ENCODE peak calls at places on chromosomes 13 and 19, in five cellular contexts. S, O, H, D and R are unnamed samples.

GRCh38 chr13:98332222-98332621 is 155.2 kb upstream of the RNF113B start:
- DNase-seq in O (no peak), D (no peak), H (no peak), S (no peak), R (no peak)

GRCh38 chr19:7677664-7678311 is 898 bp downstream of the MCEMP1 start:
- DNase-seq in O (no peak), D (no peak), H (no peak), S (no peak), R (no peak)

GRCh38 chr13:87123987-87124784 is 547.0 kb upstream of the SLITRK5 start:
- DNase-seq in O (peak), S (peak), D (peak), H (no peak), R (peak)

GRCh38 chr13:49995535-49996165 is 1.2 kb upstream of the TRIM13 start:
- DNase-seq in O (no peak), S (no peak), D (peak), H (no peak), R (no peak)

GRCh38 chr13:24232474-24232873 is 72.0 kb downstream of the SPATA13 start:
- DNase-seq in D (no peak), O (no peak), H (no peak), S (no peak), R (no peak)

GRCh38 chr13:39129253-39129652 is 91.0 kb downstream of the NHLRC3 start:
- DNase-seq in O (no peak), D (no peak), S (no peak), H (no peak), R (no peak)

GRCh38 chr13:52353116-52353718 is 52.8 kb downstream of the THSD1 start:
- DNase-seq in D (no peak), S (no peak), H (no peak), O (no peak), R (peak)

GRCh38 chr19:10237702-10238101 is 6.6 kb upstream of the S1PR2 start:
- DNase-seq in O (no peak), S (no peak), H (no peak), D (no peak), R (no peak)

GRCh38 chr19:6416658-6417405 is 7.8 kb downstream of the KHSRP start:
- DNase-seq in D (no peak), O (no peak), S (no peak), H (no peak), R (no peak)

GRCh38 chr13:20350819-20351218 is 118.7 kb upstream of the GJB6 start:
- DNase-seq in O (no peak), H (no peak), S (no peak), D (no peak), R (peak)

GRCh38 chr19:40521276-40521675 is 54.5 kb downstream of the SPTBN4 start:
- DNase-seq in S (peak), H (no peak), D (peak), O (no peak), R (no peak)

GRCh38 chr13:45156565-45157361 is 36.5 kb downstream of the GTF2F2 start:
- DNase-seq in O (no peak), H (no peak), D (no peak), S (no peak), R (no peak)

GRCh38 chr13:111422352-111422751 is 101.9 kb downstream of the TEX29 start:
- DNase-seq in D (no peak), H (no peak), S (no peak), O (no peak), R (no peak)

GRCh38 chr13:40206241-40207109 is 460.0 kb downstream of the FOXO1 start:
- DNase-seq in H (no peak), D (no peak), O (no peak), S (peak), R (peak)

GRCh38 chr13:109715902-109716301 is 70.5 kb downstream of the IRS2 start:
- DNase-seq in D (peak), S (peak), O (no peak), H (no peak), R (peak)

GRCh38 chr19:33301900-33302174 is 497 bp downstream of the CEBPA start:
- DNase-seq in S (no peak), D (no peak), H (no peak), O (no peak), R (no peak)

GRCh38 chr13:75264611-75265010 is 217.4 kb downstream of the TBC1D4 start:
- DNase-seq in O (no peak), S (no peak), D (no peak), H (no peak), R (no peak)

GRCh38 chr19:10604460-10604980 is 17.4 kb upstream of the AP1M2 start:
- DNase-seq in S (peak), O (no peak), H (no peak), D (no peak), R (no peak)

GRCh38 chr13:75357576-75358295 is 124.2 kb downstream of the TBC1D4 start:
- DNase-seq in D (peak), O (peak), H (peak), S (peak), R (peak)

GRCh38 chr19:7348587-7349230 is at the start of gene ARHGEF18:
- DNase-seq in D (no peak), S (no peak), H (no peak), O (no peak), R (no peak)

GRCh38 chr13:101755228-101755887 is 302.9 kb downstream of the ITGBL1 start:
- DNase-seq in D (peak), S (no peak), O (no peak), H (no peak), R (no peak)

GRCh38 chr13:98974053-98974452 is 3.8 kb downstream of the DOCK9 start:
- DNase-seq in D (no peak), S (no peak), H (no peak), O (no peak), R (no peak)

GRCh38 chr13:61144301-61144700 is 271.3 kb downstream of the PCDH20 start:
- DNase-seq in H (no peak), S (no peak), O (no peak), D (no peak), R (no peak)

GRCh38 chr19:677201-677600 is 1.0 kb downstream of the FSTL3 start:
- DNase-seq in H (no peak), O (no peak), S (peak), D (peak), R (peak)

GRCh38 chr13:43265028-43265427 is 241.6 kb downstream of the DNAJC15 start:
- DNase-seq in O (no peak), H (no peak), S (no peak), D (no peak), R (no peak)

GRCh38 chr13:113211774-113212173 is 2.4 kb downstream of the CUL4A start:
- DNase-seq in D (no peak), O (no peak), S (peak), H (no peak), R (no peak)

GRCh38 chr13:109509154-109509905 is 277.1 kb downstream of the IRS2 start:
- DNase-seq in D (peak), S (peak), H (no peak), O (no peak), R (peak)

GRCh38 chr13:100274942-100275506 is 186.1 kb downstream of the PCCA start:
- DNase-seq in S (no peak), H (no peak), O (no peak), D (peak), R (no peak)

GRCh38 chr13:41985788-41986508 is 25.0 kb upstream of the VWA8 start:
- DNase-seq in S (peak), O (no peak), H (no peak), D (peak), R (peak)

GRCh38 chr13:41991936-41992335 is 31.0 kb upstream of the VWA8 start:
- DNase-seq in S (no peak), D (no peak), H (no peak), O (no peak), R (no peak)

DNA sequence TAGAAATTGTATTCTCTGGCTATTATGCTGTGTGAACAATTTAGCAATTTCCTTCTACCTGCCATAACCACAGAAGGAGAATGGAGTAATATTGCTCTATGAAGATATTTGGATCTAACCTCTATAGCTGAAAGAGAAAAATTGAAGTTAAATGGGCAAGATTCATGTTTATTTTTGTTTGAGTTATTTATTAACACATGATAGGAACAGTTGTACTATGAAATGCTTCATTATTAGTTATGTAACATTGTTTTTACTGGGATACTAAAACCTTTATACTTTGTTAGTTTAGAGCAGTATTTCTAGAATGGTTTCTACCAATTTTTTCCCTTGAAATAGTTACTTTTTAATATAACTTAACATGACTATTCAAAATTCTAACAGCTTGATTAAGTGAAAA is 27.3 kb upstream of the VWA8 start:
- DNase-seq in S (no peak), D (no peak), H (no peak), O (no peak), R (no peak)
- H2AFZ ChIP-seq in S (no peak), D (no peak), H (no peak), O (no peak), R (no peak)

DNA sequence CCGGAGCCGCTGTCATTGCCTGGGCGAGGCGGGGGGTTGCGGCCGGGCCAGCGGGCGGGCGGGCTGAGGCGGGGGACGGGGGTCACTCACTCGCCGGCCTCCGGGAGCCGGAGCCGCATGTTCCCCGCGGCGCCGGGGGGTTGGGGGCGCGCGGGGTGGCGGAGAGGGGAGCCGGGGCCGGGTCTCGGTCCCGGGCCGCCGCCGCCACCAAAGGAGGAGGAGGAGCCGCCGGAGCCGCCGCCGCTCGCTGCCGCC is 149 bp downstream of the MED26 start:
- DNase-seq in H (no peak), D (no peak), S (no peak), O (no peak), R (no peak)
- H3K9ac ChIP-seq in H (peak), D (peak), S (peak), O (peak), R (peak)

GRCh38 chr19:45164577-45165335 is 4.0 kb upstream of the NKPD1 start:
- DNase-seq in D (peak), H (peak), O (peak), S (no peak), R (peak)
- H2AFZ ChIP-seq in D (no peak), H (no peak), O (no peak), S (no peak), R (peak)

GRCh38 chr19:11641241-11641640 is 44.0 kb downstream of the ZNF627 start:
- DNase-seq in H (no peak), S (no peak), D (no peak), O (no peak), R (no peak)

GRCh38 chr19:11639245-11639601 is 41.9 kb downstream of the ZNF627 start:
- DNase-seq in S (no peak), H (no peak), D (no peak), O (no peak), R (no peak)

GRCh38 chr19:11642902-11643301 is 45.6 kb downstream of the ZNF627 start:
- DNase-seq in H (no peak), S (no peak), O (no peak), D (no peak), R (no peak)

DNA sequence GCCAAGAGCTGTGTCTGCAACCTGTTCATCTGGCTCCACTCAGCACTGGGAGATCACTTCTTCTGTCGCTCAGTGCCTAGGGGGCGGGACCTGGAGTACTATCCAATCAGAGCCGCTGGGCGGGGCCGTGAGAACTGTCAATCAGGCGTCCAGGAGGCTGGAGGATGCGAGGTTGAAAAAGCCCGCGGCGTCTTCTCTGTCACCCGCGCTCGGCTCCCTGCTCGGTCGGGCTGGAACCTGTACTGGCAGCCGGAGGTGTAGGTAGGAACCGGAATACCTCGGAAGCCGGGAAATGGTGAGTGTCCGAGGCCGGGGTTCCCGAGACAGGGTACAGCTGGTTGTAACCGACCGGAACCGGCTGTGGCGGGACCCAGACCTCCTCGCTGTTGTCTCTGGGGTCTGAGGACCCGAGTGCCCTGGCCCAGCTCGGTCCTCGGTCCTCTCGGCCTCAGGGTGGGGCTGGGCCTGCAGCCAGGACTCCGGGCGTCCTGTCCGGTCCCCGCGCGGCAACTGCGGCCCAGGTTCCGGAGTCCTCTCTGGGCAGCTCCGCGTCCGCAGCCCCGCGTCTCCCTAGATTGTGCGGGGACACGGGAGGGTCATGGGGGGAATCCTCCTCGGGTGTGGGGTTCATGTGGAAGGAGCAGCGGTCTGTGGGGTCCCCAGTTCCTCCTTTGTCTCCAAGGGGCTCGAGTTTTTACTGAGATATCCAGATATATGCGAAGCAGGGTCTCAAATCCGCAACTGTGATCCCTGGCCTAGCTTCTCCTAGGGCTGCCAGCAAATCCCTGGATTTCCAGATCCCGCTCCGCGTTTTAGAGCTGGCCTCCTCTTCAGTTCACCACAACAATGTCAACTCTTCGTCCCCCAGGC is 42.6 kb downstream of the ZNF627 start:
- DNase-seq in S (peak), O (peak), D (peak), H (peak), R (peak)
- H3K9ac ChIP-seq in S (peak), O (peak), D (peak), H (peak), R (peak)

DNA sequence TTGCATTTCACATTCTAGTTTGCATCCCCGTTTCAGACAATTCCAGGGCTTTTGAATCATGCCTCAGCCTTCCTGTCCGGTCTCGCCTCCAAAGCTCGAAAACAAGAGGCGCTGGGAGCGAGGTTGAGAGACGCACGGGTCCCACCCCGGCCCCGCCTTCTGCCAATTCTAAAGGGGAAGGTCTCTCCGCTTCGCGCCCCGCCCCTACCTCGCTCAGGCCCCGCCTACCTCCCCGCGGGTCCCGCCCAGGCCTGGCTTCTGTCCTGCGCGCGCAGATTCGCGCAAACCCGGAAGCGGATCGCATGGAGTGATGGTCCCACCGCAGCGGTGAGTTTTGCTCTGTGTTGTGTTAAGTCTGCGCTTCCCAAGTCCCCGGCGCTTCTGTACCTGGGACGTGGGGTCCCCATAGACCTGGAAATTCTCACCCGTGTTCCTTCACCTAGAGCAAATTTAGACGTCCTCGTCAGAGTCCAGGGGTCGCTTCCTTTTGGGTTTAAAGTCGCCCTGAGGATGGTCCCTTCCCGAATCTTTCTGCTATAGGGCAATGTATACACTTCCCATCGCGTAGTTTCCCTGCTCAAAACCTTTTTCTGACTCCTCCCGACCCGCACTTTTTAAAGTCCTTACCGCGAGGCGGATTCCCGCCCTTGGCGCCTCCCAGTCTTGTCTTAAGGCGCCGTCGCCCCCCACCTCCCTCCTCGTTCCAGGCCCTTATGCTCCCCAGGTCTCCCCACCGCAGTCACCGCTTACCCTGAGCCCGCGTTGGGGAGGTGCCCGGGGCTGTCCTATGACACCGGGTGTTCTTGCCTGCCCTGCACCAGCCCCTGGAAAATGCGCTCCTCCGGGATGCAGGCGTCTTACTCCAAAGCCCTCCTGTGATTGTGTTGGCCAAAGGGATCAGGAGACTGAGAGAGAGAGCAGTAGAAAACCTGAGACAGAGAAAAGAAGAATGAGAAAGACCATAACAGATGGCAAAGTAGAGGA is at the start of gene ZNF845:
- DNase-seq in H (peak), S (peak), O (peak), D (peak), R (peak)
- H2AFZ ChIP-seq in H (peak), S (peak), O (peak), D (peak), R (peak)

DNA sequence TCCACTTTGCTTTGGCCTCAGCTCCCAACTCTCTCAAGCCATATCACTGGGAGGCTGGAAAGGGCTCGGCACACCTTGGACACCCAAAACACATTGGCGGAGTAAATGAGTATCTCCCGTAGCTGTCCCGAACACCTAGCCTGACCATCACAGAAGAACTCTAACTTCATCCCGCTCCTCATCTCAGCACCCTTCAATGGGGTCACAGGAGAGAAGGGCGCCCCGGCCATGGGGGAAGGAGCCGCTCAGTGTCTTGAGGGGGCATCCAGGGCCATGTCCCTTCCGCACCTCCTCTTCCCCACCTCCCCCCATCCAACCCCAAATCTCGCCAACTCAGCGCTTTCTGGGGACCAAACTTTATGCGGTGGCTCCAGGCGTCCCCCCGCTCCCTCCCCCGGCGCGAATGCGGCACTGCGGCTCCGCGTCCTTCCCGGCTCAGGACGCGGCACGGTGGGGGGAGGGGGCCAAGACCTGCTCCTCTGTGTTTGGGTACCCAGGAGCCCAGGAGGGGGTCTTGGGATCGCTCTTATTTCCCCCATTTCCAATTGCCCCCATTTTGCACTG is 3.0 kb downstream of the KCNC3 start:
- DNase-seq in O (no peak), H (peak), D (no peak), S (no peak), R (no peak)
- H3K9ac ChIP-seq in O (no peak), H (no peak), D (no peak), S (no peak), R (no peak)

GRCh38 chr13:94325660-94326059 is 153.8 kb downstream of the DCT start:
- DNase-seq in O (no peak), D (peak), H (no peak), S (no peak), R (no peak)
- H2AFZ ChIP-seq in O (no peak), D (no peak), H (no peak), S (no peak), R (no peak)